ENCODE peak calls at places on chromosomes 5 and 9, in five cellular contexts. O, W, X, J and M are unnamed samples.

GRCh38 chr5:133430095-133430494 is 182.2 kb downstream of the FSTL4 start:
- DNase-seq in O (no peak), W (no peak), X (no peak), J (no peak), M (no peak)

GRCh38 chr5:102591650-102592049 is 92.8 kb upstream of the SLCO6A1 start:
- DNase-seq in O (no peak), W (no peak), X (no peak), J (no peak), M (no peak)

GRCh38 chr9:127554966-127555829 is 56.9 kb upstream of the STXBP1 start:
- DNase-seq in O (no peak), W (no peak), X (no peak), J (no peak), M (no peak)

GRCh38 chr9:129162901-129163670 is 15.0 kb downstream of the IER5L start:
- DNase-seq in O (no peak), W (no peak), X (no peak), J (no peak), M (no peak)

GRCh38 chr5:113487779-113488644 is at the start of gene MCC:
- DNase-seq in O (peak), W (peak), X (peak), J (peak), M (peak)

GRCh38 chr9:111815200-111816070 is 20.7 kb upstream of the SHOC1 start:
- DNase-seq in O (no peak), W (peak), X (peak), J (no peak), M (no peak)

GRCh38 chr9:111236337-111236736 is 93.7 kb downstream of the OR2K2 start:
- DNase-seq in O (no peak), W (no peak), X (no peak), J (no peak), M (no peak)

GRCh38 chr5:97194366-97194765 is 11.3 kb upstream of the RIOK2 start:
- DNase-seq in O (no peak), W (no peak), X (no peak), J (no peak), M (no peak)

GRCh38 chr5:62093981-62094380 is 212.0 kb upstream of the KIF2A start:
- DNase-seq in O (peak), W (peak), X (peak), J (peak), M (peak)

GRCh38 chr5:87853541-87853940 is 415.1 kb downstream of the TMEM161B start:
- DNase-seq in O (no peak), W (peak), X (no peak), J (no peak), M (peak)

GRCh38 chr9:131393622-131394463 is at the start of gene PRRC2B:
- DNase-seq in O (peak), W (peak), X (peak), J (peak), M (peak)

GRCh38 chr5:68378204-68378830 is 162.8 kb downstream of the PIK3R1 start:
- DNase-seq in O (no peak), W (no peak), X (no peak), J (no peak), M (no peak)

GRCh38 chr9:78369644-78370219 is 72.8 kb downstream of the PSAT1 start:
- DNase-seq in O (peak), W (peak), X (peak), J (peak), M (peak)

GRCh38 chr9:121984726-121985402 is 108.2 kb downstream of the TTLL11 start:
- DNase-seq in O (no peak), W (no peak), X (no peak), J (peak), M (peak)

GRCh38 chr9:133782157-133783130 is 44.3 kb upstream of the SARDH start:
- DNase-seq in O (peak), W (peak), X (peak), J (peak), M (peak)

GRCh38 chr5:144273232-144274027 is 102.8 kb downstream of the KCTD16 start:
- DNase-seq in O (no peak), W (no peak), X (no peak), J (no peak), M (no peak)

GRCh38 chr9:90249094-90249493 is 393.5 kb downstream of the DIRAS2 start:
- DNase-seq in O (no peak), W (no peak), X (no peak), J (no peak), M (no peak)

GRCh38 chr5:90689064-90689463 is 130.5 kb downstream of the ADGRV1 start:
- DNase-seq in O (no peak), W (no peak), X (no peak), J (no peak), M (no peak)

GRCh38 chr9:113715086-113715485 is 161.0 kb upstream of the ZNF618 start:
- DNase-seq in O (no peak), W (no peak), X (no peak), J (peak), M (peak)

GRCh38 chr5:43601454-43602260 is 1.3 kb upstream of the NNT start:
- DNase-seq in O (no peak), W (peak), X (peak), J (peak), M (peak)

GRCh38 chr9:14585730-14586473 is 107.3 kb downstream of the ZDHHC21 start:
- DNase-seq in O (no peak), W (no peak), X (no peak), J (no peak), M (no peak)

GRCh38 chr5:18102733-18103132 is 468.5 kb downstream of the TAF11L14 start:
- DNase-seq in O (no peak), W (no peak), X (no peak), J (no peak), M (no peak)

GRCh38 chr9:95854386-95855015 is 21.0 kb upstream of the ERCC6L2 start:
- DNase-seq in O (no peak), W (peak), X (no peak), J (peak), M (peak)

GRCh38 chr9:130235558-130236435 is 29.8 kb upstream of the HMCN2 start:
- DNase-seq in O (peak), W (peak), X (peak), J (peak), M (peak)

GRCh38 chr9:98220911-98221310 is 28.5 kb upstream of the CORO2A start:
- DNase-seq in O (no peak), W (no peak), X (no peak), J (no peak), M (no peak)

GRCh38 chr5:172791726-172792445 is 20.9 kb upstream of the DUSP1 start:
- DNase-seq in O (no peak), W (no peak), X (no peak), J (no peak), M (no peak)